ENCODE peak calls at places on chromosomes 1 and 21, in six cellular contexts. Q is endothelial cell, K is astrocyte of the spinal cord, T is HFF-Myc, H is upper lobe of right lung, X is body of pancreas. G is an unnamed sample.
A peak's percentile ranks its signal among the peaks of the same experiment; 100 is the strongest.

GRCh38 chr1:33517596-33518250 is 45.3 kb downstream of the ZSCAN20 start:
- DNase-seq in H (no peak), T (peak; percentile 15), Q (no peak), X (no peak), K (no peak), G (no peak)

GRCh38 chr1:151777317-151777716 is 13.0 kb downstream of the TDRKH start:
- DNase-seq in T (no peak), Q (no peak), K (no peak), H (no peak), X (no peak), G (no peak)

GRCh38 chr1:173473599-173474011 is 3.5 kb upstream of the PRDX6 start:
- DNase-seq in Q (no peak), T (peak; percentile 30), K (peak; percentile 69), X (no peak), H (no peak), G (no peak)

GRCh38 chr1:175599212-175599681 is 144.1 kb downstream of the TNR start:
- DNase-seq in Q (no peak), K (no peak), H (no peak), X (no peak), T (no peak), G (peak; percentile 14)

GRCh38 chr1:183363967-183364366 is 54.2 kb downstream of the NMNAT2 start:
- DNase-seq in K (no peak), X (no peak), Q (no peak), H (no peak), T (no peak), G (no peak)

GRCh38 chr1:151553659-151554058 is 13.6 kb downstream of the TUFT1 start:
- DNase-seq in H (no peak), K (peak; percentile 71), T (no peak), Q (no peak), X (no peak), G (no peak)

GRCh38 chr21:43204638-43205037 is 35.8 kb downstream of the CRYAA start:
- DNase-seq in H (peak; percentile 30), K (no peak), T (no peak), X (no peak), Q (no peak), G (peak; percentile 5)

GRCh38 chr1:173757666-173758065 is 42.9 kb downstream of the KLHL20 start:
- DNase-seq in Q (no peak), T (no peak), H (no peak), X (no peak), K (no peak), G (no peak)

GRCh38 chr1:159960721-159961381 is 6.8 kb upstream of the SLAMF9 start:
- DNase-seq in X (no peak), Q (no peak), T (no peak), H (no peak), K (peak; percentile 62), G (no peak)

GRCh38 chr1:1359668-1360468 is 1.5 kb upstream of the MXRA8 start:
- DNase-seq in K (peak; percentile 80), T (no peak), H (peak; percentile 68), X (no peak), Q (no peak), G (peak; percentile 9)

GRCh38 chr1:51750218-51750617 is 128.3 kb downstream of the NRDC start:
- DNase-seq in H (no peak), T (no peak), X (no peak), K (peak; percentile 47), Q (no peak), G (no peak)

GRCh38 chr1:89759036-89759435 is 61.8 kb upstream of the LRRC8D start:
- DNase-seq in X (no peak), Q (no peak), K (no peak), T (no peak), H (no peak), G (no peak)

GRCh38 chr1:27956761-27957160 is 3.0 kb upstream of the XKR8 start:
- DNase-seq in K (no peak), T (no peak), H (no peak), Q (no peak), X (no peak), G (no peak)

GRCh38 chr1:238961790-238962189 is 424.6 kb upstream of the CHRM3 start:
- DNase-seq in K (no peak), T (no peak), X (no peak), H (no peak), Q (no peak), G (no peak)

GRCh38 chr1:6587261-6588005 is 7.6 kb downstream of the ZBTB48 start:
- DNase-seq in T (no peak), Q (no peak), K (no peak), X (no peak), H (peak; percentile 72), G (no peak)

GRCh38 chr1:204507317-204508105 is 8.7 kb upstream of the MDM4 start:
- DNase-seq in H (no peak), X (no peak), K (peak; percentile 71), T (no peak), Q (peak; percentile 48), G (no peak)

GRCh38 chr1:1402081-1402900 is 3.2 kb upstream of the CCNL2 start:
- DNase-seq in H (no peak), K (peak; percentile 56), Q (peak; percentile 64), X (peak; percentile 48), T (peak; percentile 41), G (no peak)

GRCh38 chr1:212557739-212558664 is 50.6 kb upstream of the ATF3 start:
- DNase-seq in K (peak; percentile 13), T (no peak), H (peak; percentile 89), Q (peak; percentile 44), X (peak; percentile 66), G (no peak)

GRCh38 chr1:64245495-64245894 is 42.1 kb downstream of the UBE2U start:
- DNase-seq in H (no peak), Q (peak; percentile 9), T (no peak), X (peak; percentile 12), K (no peak), G (no peak)

GRCh38 chr1:53516181-53516580 is 57.0 kb downstream of the DMRTB1 start:
- DNase-seq in X (no peak), T (no peak), Q (no peak), K (no peak), H (no peak), G (no peak)

GRCh38 chr21:31354604-31355443 is 10.8 kb upstream of the TIAM1 start:
- DNase-seq in K (peak; percentile 95), T (peak; percentile 29), Q (no peak), X (no peak), H (no peak), G (no peak)

GRCh38 chr1:230906226-230906625 is 37.9 kb upstream of the C1orf198 start:
- DNase-seq in K (no peak), H (no peak), Q (no peak), T (no peak), X (no peak), G (no peak)

GRCh38 chr1:35298464-35298863 is 30.0 kb downstream of the ZMYM4 start:
- DNase-seq in Q (peak; percentile 43), T (no peak), X (no peak), K (peak; percentile 46), H (no peak), G (no peak)

GRCh38 chr1:110188116-110188618 is 21.9 kb upstream of the KCNC4 start:
- DNase-seq in K (no peak), X (no peak), Q (no peak), H (no peak), T (peak; percentile 50), G (no peak)
- TF ChIP-seq CTCF in K (no peak), X (no peak), Q (no peak), H (no peak), T (no peak), G (no peak)

GRCh38 chr1:111738436-111739221 is 566 bp downstream of the INKA2 start:
- DNase-seq in X (peak; percentile 49), Q (peak; percentile 55), H (peak; percentile 89), K (peak; percentile 69), T (no peak), G (peak; percentile 24)
- TF ChIP-seq CTCF in X (no peak), Q (no peak), H (no peak), K (no peak), T (no peak), G (no peak)

GRCh38 chr1:96845464-96845863 is 123.9 kb downstream of the PTBP2 start:
- DNase-seq in H (no peak), K (no peak), T (no peak), Q (peak; percentile 51), X (peak; percentile 52), G (no peak)
- TF ChIP-seq CTCF in H (peak; percentile 52), K (peak; percentile 56), T (peak; percentile 59), Q (peak; percentile 55), X (peak; percentile 64), G (peak; percentile 47)

GRCh38 chr1:206606867-206607266 is 5.4 kb downstream of the EIF2D start:
- DNase-seq in K (no peak), T (peak; percentile 22), H (no peak), X (no peak), Q (no peak), G (no peak)

GRCh38 chr1:206609229-206609991 is 2.9 kb downstream of the EIF2D start:
- DNase-seq in T (peak; percentile 14), K (no peak), Q (no peak), X (no peak), H (no peak), G (no peak)

GRCh38 chr1:206608108-206608698 is 4.1 kb downstream of the EIF2D start:
- DNase-seq in H (no peak), K (peak; percentile 26), T (no peak), X (peak; percentile 45), Q (peak; percentile 69), G (peak; percentile 43)

GRCh38 chr1:206612129-206612876 is at the start of gene EIF2D:
- DNase-seq in K (peak; percentile 93), T (no peak), X (peak; percentile 96), Q (peak; percentile 100), H (peak; percentile 97), G (peak; percentile 97)
- TF ChIP-seq CTCF in K (peak; percentile 87), T (peak; percentile 91), X (peak; percentile 99), Q (peak; percentile 87), H (peak; percentile 98), G (peak; percentile 96)

DNA sequence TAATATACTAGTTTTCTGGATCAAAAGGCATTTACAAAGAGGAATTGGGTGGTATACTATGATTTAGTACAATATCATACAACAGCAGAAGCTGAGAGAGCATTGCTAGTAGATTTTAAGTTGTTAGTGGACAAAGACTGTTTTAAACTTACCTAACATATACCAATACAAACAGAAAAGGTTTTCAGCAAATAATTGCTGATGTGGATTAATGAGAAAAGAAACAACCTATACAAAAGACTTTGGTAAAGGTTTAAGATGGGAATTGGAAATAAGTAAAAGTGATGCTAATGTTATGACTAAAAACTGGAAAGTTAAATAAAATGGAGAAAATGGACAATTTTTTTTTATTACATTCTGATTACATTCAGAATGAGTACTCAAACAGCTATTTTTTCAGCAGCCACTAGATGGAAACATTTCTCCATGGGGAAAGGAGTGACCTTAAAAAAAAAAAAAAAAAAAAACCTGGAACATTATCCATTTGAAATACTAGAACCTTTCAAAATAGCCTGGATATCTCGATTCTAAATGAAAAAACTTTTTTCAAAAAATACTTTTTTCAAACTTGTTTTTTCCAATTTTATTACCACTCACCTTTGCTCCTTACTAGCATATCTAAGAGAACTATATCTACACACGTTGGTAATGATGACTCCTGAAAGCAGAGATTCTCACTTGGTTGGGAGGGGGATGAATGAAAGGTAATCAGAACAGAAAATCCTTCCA is 55.4 kb downstream of the EPRS1 start:
- DNase-seq in K (peak; percentile 52), X (no peak), Q (no peak), H (no peak), T (peak; percentile 6), G (no peak)
- TF ChIP-seq CTCF in K (peak; percentile 66), X (peak; percentile 57), Q (peak; percentile 66), H (peak; percentile 62), T (peak; percentile 43), G (peak; percentile 79)